ENCODE peak calls at places on chromosomes 2 and 18, in four cellular contexts. K is sigmoid colon, H is heart left ventricle, G is A549. C is an unnamed sample. For H3K4me1, the result is how much of the 10 kb centered on the place peaks cover.

GRCh38 chr18:34094148-34094547 is 130.6 kb downstream of the NOL4 start:
- DNase-seq in H (no peak), G (no peak), K (no peak), C (no peak)

GRCh38 chr2:11583203-11583752 is 49.4 kb downstream of the GREB1 start:
- DNase-seq in G (no peak), K (peak), H (no peak), C (no peak)

GRCh38 chr2:230711224-230711623 is 1.4 kb upstream of the CAB39 start:
- DNase-seq in K (no peak), H (peak), G (no peak), C (no peak)

GRCh38 chr2:10901160-10901559 is 10.6 kb upstream of the KCNF1 start:
- DNase-seq in K (no peak), G (peak), H (no peak), C (peak)

GRCh38 chr2:233084488-233084887 is 24.3 kb downstream of the INPP5D start:
- DNase-seq in H (peak), G (no peak), K (peak), C (peak)

GRCh38 chr18:6509417-6510198 is 94.9 kb upstream of the L3MBTL4 start:
- DNase-seq in K (no peak), H (no peak), G (no peak), C (no peak)

GRCh38 chr2:74206180-74206688 is 7.8 kb downstream of the MTHFD2 start:
- DNase-seq in G (no peak), H (no peak), K (no peak), C (peak)

GRCh38 chr18:5145168-5145857 is 51.7 kb downstream of the AKAIN1 start:
- DNase-seq in H (peak), K (no peak), G (no peak), C (no peak)

GRCh38 chr2:36561223-36561944 is 36.6 kb downstream of the FEZ2 start:
- DNase-seq in G (peak), K (no peak), H (no peak), C (no peak)

GRCh38 chr18:57446322-57446721 is 11.1 kb downstream of the ONECUT2 start:
- DNase-seq in H (no peak), K (no peak), G (peak), C (no peak)

GRCh38 chr2:1771626-1772280 is 27.4 kb upstream of the PXDN start:
- DNase-seq in G (no peak), H (no peak), K (no peak), C (no peak)

GRCh38 chr2:226431301-226431955 is 368.2 kb downstream of the IRS1 start:
- DNase-seq in G (no peak), K (no peak), H (no peak), C (no peak)

GRCh38 chr2:41698787-41699422 is 348.9 kb upstream of the PKDCC start:
- DNase-seq in H (peak), G (no peak), K (peak), C (no peak)

GRCh38 chr2:109438773-109439191 is 175.0 kb downstream of the SEPTIN10 start:
- DNase-seq in G (no peak), H (peak), K (peak), C (no peak)

GRCh38 chr2:239687441-239687840 is 286.6 kb upstream of the HDAC4 start:
- DNase-seq in K (no peak), G (no peak), H (no peak), C (no peak)

GRCh38 chr18:11377766-11378540 is 228.6 kb upstream of the PIEZO2 start:
- DNase-seq in H (no peak), G (no peak), K (no peak), C (no peak)

GRCh38 chr2:239710953-239711861 is 310.4 kb upstream of the HDAC4 start:
- DNase-seq in H (no peak), G (no peak), K (peak), C (no peak)

GRCh38 chr2:120237491-120237902 is 14.3 kb upstream of the TMEM185B start:
- DNase-seq in H (no peak), G (peak), K (no peak), C (no peak)

GRCh38 chr18:76977108-76977621 is 154.8 kb downstream of the ZNF236 start:
- DNase-seq in G (no peak), H (no peak), K (no peak), C (peak)

GRCh38 chr18:48539406-48540328 is 836 bp downstream of the CTIF start:
- DNase-seq in G (peak), K (peak), H (peak), C (peak)

GRCh38 chr2:121648611-121649401 is 456 bp downstream of the CLASP1 start:
- DNase-seq in K (peak), H (peak), G (peak), C (peak)

GRCh38 chr2:12543452-12544220 is 173.1 kb upstream of the TRIB2 start:
- DNase-seq in K (no peak), G (no peak), H (no peak), C (no peak)

GRCh38 chr2:179165356-179166000 is 99.2 kb downstream of the SESTD1 start:
- DNase-seq in H (no peak), G (no peak), K (no peak), C (no peak)

GRCh38 chr18:56902653-56903052 is 244.2 kb upstream of the BOD1L2 start:
- DNase-seq in H (no peak), K (no peak), G (peak), C (no peak)

GRCh38 chr18:58901783-58902182 is 37.1 kb downstream of the ZNF532 start:
- DNase-seq in K (no peak), H (no peak), G (no peak), C (no peak)
- H3K4me1 ChIP-seq in K (under half), H (under half), G (under half), C (under half)

GRCh38 chr2:8628179-8628869 is 53.5 kb upstream of the ID2 start:
- DNase-seq in H (no peak), G (peak), K (no peak), C (no peak)

GRCh38 chr2:8627019-8627691 is 54.7 kb upstream of the ID2 start:
- DNase-seq in K (no peak), G (no peak), H (no peak), C (peak)

GRCh38 chr2:8628870-8629209 is 53.0 kb upstream of the ID2 start:
- DNase-seq in G (no peak), K (no peak), H (no peak), C (no peak)

GRCh38 chr2:8626572-8626971 is 55.3 kb upstream of the ID2 start:
- DNase-seq in K (no peak), G (no peak), H (no peak), C (no peak)

DNA sequence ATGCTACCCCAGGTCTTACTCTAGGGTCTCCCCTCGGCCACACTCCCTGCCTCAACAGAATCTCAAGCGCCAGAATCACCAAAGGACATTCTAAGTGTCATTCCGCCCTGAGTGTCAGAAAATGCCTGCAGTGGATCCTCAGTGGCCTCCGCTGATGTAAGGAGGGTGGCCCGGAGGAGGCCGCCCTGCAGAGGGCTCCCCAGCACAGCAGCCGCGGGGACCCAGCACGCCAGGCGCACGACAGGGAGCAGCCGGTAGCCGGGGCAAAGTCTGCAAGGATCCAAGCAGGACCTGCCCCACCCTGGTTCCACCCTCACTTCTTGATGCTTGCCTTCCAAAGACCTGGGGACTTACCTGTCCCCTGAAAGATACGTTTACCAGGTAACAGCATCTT is 54.2 kb upstream of the ID2 start:
- DNase-seq in G (peak), K (no peak), H (no peak), C (peak)
- TF ChIP-seq CTCF in G (peak), K (no peak), H (no peak), C (no peak)

GRCh38 chr2:27020337-27020948 is 12.3 kb upstream of the TMEM214 start:
- DNase-seq in K (no peak), G (no peak), H (peak), C (peak)
- H3K4me1 ChIP-seq in K (under half), G (under half), H (under half), C (under half)

GRCh38 chr2:176091329-176092258 is 927 bp upstream of the HOXD13 start:
- DNase-seq in H (no peak), G (no peak), K (no peak), C (no peak)
- TF ChIP-seq CTCF in H (no peak), G (no peak), K (no peak), C (no peak)

DNA sequence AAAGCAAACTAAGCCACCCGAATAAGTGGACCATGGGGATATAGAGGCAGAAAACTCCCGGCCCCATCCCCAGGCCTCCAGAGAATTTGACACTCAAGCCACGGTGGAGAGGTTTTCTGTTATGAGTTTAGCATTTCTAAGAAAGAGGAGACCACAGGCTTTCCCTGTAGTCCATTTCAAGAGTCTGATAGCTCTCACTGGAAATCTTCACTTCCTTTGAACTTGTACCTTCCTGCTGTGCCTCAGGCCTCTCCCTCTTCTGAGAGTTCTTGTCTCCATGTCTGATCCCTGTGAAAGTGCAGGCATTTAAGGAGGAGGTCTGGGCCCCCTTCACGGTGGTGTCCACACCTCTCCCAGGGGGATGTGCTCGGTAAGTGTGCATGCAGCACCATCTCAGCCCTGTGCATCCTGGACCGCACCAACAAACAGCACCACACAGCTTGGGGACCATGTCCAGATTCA is 113.7 kb downstream of the BCL2 start:
- DNase-seq in K (no peak), H (no peak), G (no peak), C (no peak)
- H3K4me1 ChIP-seq in K (under half), H (under half), G (under half), C (under half)

DNA sequence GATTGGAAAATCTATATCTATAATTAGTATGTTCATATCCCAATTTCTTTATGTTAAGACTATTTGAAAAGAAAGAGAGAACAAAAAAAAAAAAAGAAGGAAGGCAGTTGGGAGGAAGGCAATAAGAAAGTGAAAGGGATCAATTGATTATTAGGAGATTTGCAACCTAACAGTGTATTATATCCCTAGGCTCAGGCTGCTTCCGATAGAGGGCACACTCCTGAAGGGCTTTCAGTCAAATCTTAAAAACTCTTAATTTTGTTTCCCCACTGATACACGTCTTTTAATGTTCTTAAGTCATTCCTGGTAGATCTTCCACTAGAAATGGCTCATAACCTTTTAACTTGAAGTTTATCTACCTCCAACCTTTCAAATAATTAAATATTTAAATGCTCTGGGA is 763.9 kb downstream of the BCL11A start:
- DNase-seq in H (no peak), G (no peak), K (no peak), C (no peak)
- TF ChIP-seq CTCF in H (no peak), G (peak), K (no peak), C (no peak)

GRCh38 chr18:24274822-24275221 is 122.8 kb downstream of the OSBPL1A start:
- DNase-seq in K (no peak), G (no peak), H (peak), C (peak)

GRCh38 chr18:24270937-24271380 is 126.7 kb downstream of the OSBPL1A start:
- DNase-seq in K (no peak), H (no peak), G (no peak), C (no peak)

GRCh38 chr18:24270358-24270936 is 127.2 kb downstream of the OSBPL1A start:
- DNase-seq in K (no peak), G (no peak), H (no peak), C (no peak)

GRCh38 chr18:24271381-24272331 is 126.0 kb downstream of the OSBPL1A start:
- DNase-seq in G (peak), H (peak), K (peak), C (peak)

DNA sequence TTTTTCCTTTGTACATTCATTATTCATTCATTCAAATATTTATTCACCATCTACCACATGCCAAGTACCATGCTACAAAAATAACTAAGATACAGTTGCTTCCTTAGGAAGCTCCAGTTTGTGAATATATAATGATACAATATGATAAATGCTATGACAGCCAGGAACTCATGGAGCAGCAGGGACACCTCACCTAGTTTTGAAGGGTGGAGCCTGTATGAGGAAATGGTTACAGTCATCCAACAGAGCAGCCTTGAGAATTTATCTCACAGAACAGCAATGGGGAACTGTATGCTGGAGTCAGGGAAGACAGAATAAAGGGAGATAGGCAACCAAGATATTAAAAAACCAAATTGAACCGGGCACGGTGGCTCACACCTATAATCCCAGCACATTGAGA is 124.0 kb downstream of the OSBPL1A start:
- DNase-seq in H (no peak), G (no peak), K (no peak), C (no peak)
- H3K4me1 ChIP-seq in H (half or more), G (under half), K (under half), C (under half)

DNA sequence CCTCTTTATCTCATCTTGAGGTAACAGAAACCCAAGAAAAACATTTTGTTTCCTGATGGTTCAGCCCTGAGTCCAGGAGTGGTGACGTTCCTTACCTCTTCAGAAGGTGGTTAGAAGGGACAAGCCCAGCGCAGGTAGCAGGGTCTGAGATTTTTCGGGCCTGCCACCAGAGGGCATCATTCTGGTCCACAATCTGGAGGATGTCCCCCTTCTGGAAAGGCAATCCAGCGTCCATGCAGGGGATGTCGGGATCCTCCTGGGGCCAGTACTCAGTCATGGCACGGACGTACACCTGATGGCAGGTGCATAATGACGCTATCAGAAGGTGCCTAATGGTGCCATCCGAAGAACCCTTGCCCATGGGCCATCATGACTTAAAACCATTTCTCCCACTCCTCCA is 17.7 kb downstream of the MPP4 start:
- DNase-seq in G (peak), K (no peak), H (no peak), C (no peak)
- TF ChIP-seq CTCF in G (peak), K (no peak), H (peak), C (no peak)

GRCh38 chr2:33133436-33133835 is 186.7 kb downstream of the LTBP1 start:
- DNase-seq in H (peak), K (peak), G (no peak), C (no peak)

GRCh38 chr2:33135645-33136044 is 188.9 kb downstream of the LTBP1 start:
- DNase-seq in K (no peak), G (no peak), H (no peak), C (no peak)

GRCh38 chr2:33134764-33135560 is 188.2 kb downstream of the LTBP1 start:
- DNase-seq in H (peak), K (no peak), G (no peak), C (no peak)

GRCh38 chr2:33136056-33136455 is 189.3 kb downstream of the LTBP1 start:
- DNase-seq in K (no peak), G (no peak), H (peak), C (no peak)

DNA sequence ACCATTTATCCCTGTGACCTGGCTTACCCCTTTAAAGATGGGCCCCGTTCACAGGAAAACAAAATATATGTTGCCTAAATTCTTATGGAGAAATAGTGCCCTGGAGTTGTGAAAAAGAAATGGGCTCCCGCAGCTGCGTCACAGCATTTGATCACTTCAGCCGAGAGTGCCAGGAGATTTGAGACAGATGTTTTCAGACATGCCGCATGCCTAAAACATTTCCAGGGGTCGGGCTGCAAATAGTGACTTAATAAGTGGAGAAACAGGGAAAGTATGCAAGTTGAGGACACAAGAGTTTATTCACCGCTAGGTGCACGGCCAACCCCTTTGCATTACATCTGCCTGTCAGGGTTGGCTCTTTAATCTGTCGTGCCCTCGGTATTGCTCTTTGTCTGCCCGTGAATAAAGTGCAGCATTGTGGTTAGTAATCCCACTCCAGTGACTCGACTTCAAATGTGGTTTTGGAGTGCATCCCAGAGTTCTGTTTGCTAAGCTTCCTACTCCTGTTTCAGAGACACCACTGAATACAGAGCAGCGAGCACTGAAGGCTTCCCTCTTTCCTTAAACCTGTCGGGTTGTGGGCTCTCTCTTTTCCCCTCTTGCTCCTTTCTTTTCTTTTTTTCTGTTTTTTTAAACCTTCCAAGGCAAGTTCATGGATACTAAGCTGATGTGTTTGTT is 187.5 kb downstream of the LTBP1 start:
- DNase-seq in K (peak), H (peak), G (peak), C (no peak)
- H3K4me1 ChIP-seq in K (half or more), H (under half), G (under half), C (under half)

C was measured in mucosa of descending colon.